ENCODE peak calls at places on chromosomes 6 and 20, in four cellular contexts. G, H, A and S are unnamed samples.

GRCh38 chr6:128235556-128235955 is 284.8 kb downstream of the PTPRK start:
- DNase-seq in A (no peak), H (no peak), G (no peak), S (no peak)

GRCh38 chr6:139373928-139374356 is 506 bp downstream of the CITED2 start:
- DNase-seq in H (no peak), A (no peak), G (no peak), S (no peak)

GRCh38 chr20:4637081-4637797 is 84.5 kb upstream of the PRND start:
- DNase-seq in G (no peak), H (no peak), A (peak), S (no peak)

GRCh38 chr20:34578040-34578439 is 19.5 kb downstream of the MAP1LC3A start:
- DNase-seq in H (no peak), G (no peak), A (peak), S (no peak)

GRCh38 chr6:97059473-97059872 is 134.9 kb downstream of the KLHL32 start:
- DNase-seq in H (no peak), G (no peak), A (peak), S (no peak)

GRCh38 chr6:163507965-163508364 is 93.4 kb downstream of the QKI start:
- DNase-seq in A (no peak), H (no peak), G (no peak), S (no peak)

GRCh38 chr6:33661118-33661838 is 40.2 kb downstream of the ITPR3 start:
- DNase-seq in H (no peak), G (no peak), A (no peak), S (no peak)

GRCh38 chr6:39873439-39873838 is 60.8 kb downstream of the MOCS1 start:
- DNase-seq in G (no peak), H (no peak), A (no peak), S (no peak)

GRCh38 chr6:146914563-146915483 is 289.4 kb upstream of the STXBP5 start:
- DNase-seq in H (no peak), G (no peak), A (peak), S (peak)

GRCh38 chr20:48070961-48071645 is 285.8 kb upstream of the SULF2 start:
- DNase-seq in A (peak), H (no peak), G (no peak), S (no peak)

GRCh38 chr6:8139451-8139850 is 37.1 kb upstream of the EEF1E1 start:
- DNase-seq in A (no peak), H (no peak), G (no peak), S (no peak)

GRCh38 chr6:64074981-64075380 is 439.4 kb downstream of the PHF3 start:
- DNase-seq in A (no peak), G (no peak), H (no peak), S (no peak)

GRCh38 chr20:39853664-39854063 is 835.4 kb downstream of the MAFB start:
- DNase-seq in A (peak), G (no peak), H (no peak), S (no peak)

GRCh38 chr20:53124075-53124532 is 151.9 kb downstream of the TSHZ2 start:
- DNase-seq in G (no peak), H (no peak), A (no peak), S (peak)

GRCh38 chr6:38207371-38207770 is 387.8 kb downstream of the ZFAND3 start:
- DNase-seq in G (no peak), H (no peak), A (no peak), S (no peak)

GRCh38 chr6:43759926-43760798 is 9.8 kb upstream of the VEGFA start:
- DNase-seq in A (no peak), G (no peak), H (no peak), S (no peak)

GRCh38 chr6:111096246-111096645 is 8.9 kb downstream of the SLC16A10 start:
- DNase-seq in G (no peak), H (peak), A (no peak), S (no peak)

GRCh38 chr20:59032713-59033059 is 551 bp upstream of the ATP5F1E start:
- DNase-seq in H (no peak), G (no peak), A (no peak), S (no peak)

GRCh38 chr20:25049261-25050060 is 8.5 kb downstream of the ACSS1 start:
- DNase-seq in G (no peak), H (peak), A (no peak), S (peak)

GRCh38 chr6:129370268-129370916 is 339.6 kb downstream of the ARHGAP18 start:
- DNase-seq in H (peak), G (no peak), A (peak), S (peak)

GRCh38 chr6:78101387-78101786 is 448.5 kb downstream of the MEI4 start:
- DNase-seq in G (no peak), H (no peak), A (no peak), S (no peak)

GRCh38 chr6:44133003-44133931 is 5.9 kb downstream of the TMEM63B start:
- DNase-seq in H (peak), G (peak), A (peak), S (peak)

GRCh38 chr6:105432797-105433196 is 29.9 kb upstream of the PREP start:
- DNase-seq in A (peak), H (no peak), G (no peak), S (no peak)

GRCh38 chr20:19964289-19965263 is 52.6 kb upstream of the NAA20 start:
- DNase-seq in G (no peak), A (peak), H (peak), S (peak)

GRCh38 chr6:130906736-130907381 is 79.7 kb downstream of the SMLR1 start:
- DNase-seq in H (no peak), G (no peak), A (peak), S (no peak)

GRCh38 chr6:20534906-20535305 is 649 bp downstream of the CDKAL1 start:
- DNase-seq in H (no peak), A (peak), G (no peak), S (no peak)

GRCh38 chr6:110949679-110950285 is 8.7 kb upstream of the GTF3C6 start:
- DNase-seq in A (peak), H (no peak), G (no peak), S (no peak)

GRCh38 chr6:145924600-145924999 is 39.6 kb downstream of the SHPRH start:
- DNase-seq in H (no peak), A (no peak), G (no peak), S (no peak)

GRCh38 chr20:36154696-36155628 is at the start of gene EPB41L1:
- DNase-seq in A (peak), G (peak), H (no peak), S (peak)

GRCh38 chr6:2843138-2843740 is 1.6 kb upstream of the SERPINB1 start:
- DNase-seq in G (no peak), A (peak), H (no peak), S (no peak)

GRCh38 chr6:2848851-2849250 is 7.2 kb upstream of the SERPINB1 start:
- DNase-seq in H (peak), G (no peak), A (no peak), S (no peak)

GRCh38 chr6:2845880-2846208 is 4.2 kb upstream of the SERPINB1 start:
- DNase-seq in H (no peak), A (no peak), G (no peak), S (no peak)

GRCh38 chr6:2850480-2851150 is 9.0 kb upstream of the SERPINB1 start:
- DNase-seq in H (no peak), G (no peak), A (peak), S (no peak)

GRCh38 chr6:2846873-2847224 is 5.2 kb upstream of the SERPINB1 start:
- DNase-seq in A (no peak), H (no peak), G (no peak), S (no peak)
- H3K4me3 ChIP-seq in A (peak), H (no peak), G (no peak), S (no peak)

GRCh38 chr6:5998236-5998635 is 8.5 kb downstream of the NRN1 start:
- DNase-seq in G (no peak), H (no peak), A (no peak), S (no peak)

GRCh38 chr6:6002005-6002808 is 4.5 kb downstream of the NRN1 start:
- DNase-seq in G (no peak), A (no peak), H (no peak), S (peak)

GRCh38 chr6:5998741-5999687 is 7.7 kb downstream of the NRN1 start:
- DNase-seq in H (no peak), G (peak), A (no peak), S (no peak)

GRCh38 chr6:6001443-6001842 is 5.3 kb downstream of the NRN1 start:
- DNase-seq in H (no peak), G (no peak), A (no peak), S (no peak)

GRCh38 chr6:5999688-6000608 is 6.8 kb downstream of the NRN1 start:
- DNase-seq in H (no peak), A (no peak), G (no peak), S (no peak)
- H3K4me3 ChIP-seq in H (peak), A (no peak), G (peak), S (no peak)

GRCh38 chr20:45341939-45342862 is 6.0 kb downstream of the SDC4 start:
- DNase-seq in G (peak), H (peak), A (peak), S (peak)
- H3K4me3 ChIP-seq in G (no peak), H (peak), A (peak), S (no peak)

GRCh38 chr6:81790034-81790433 is 37.6 kb upstream of the TENT5A start:
- DNase-seq in G (no peak), H (no peak), A (no peak), S (no peak)

GRCh38 chr6:81793811-81794210 is 41.3 kb upstream of the TENT5A start:
- DNase-seq in A (peak), H (no peak), G (no peak), S (no peak)

GRCh38 chr6:81789303-81789702 is 36.8 kb upstream of the TENT5A start:
- DNase-seq in G (no peak), H (no peak), A (no peak), S (no peak)

GRCh38 chr6:81792826-81793225 is 40.3 kb upstream of the TENT5A start:
- DNase-seq in G (no peak), H (no peak), A (no peak), S (no peak)

GRCh38 chr6:81791756-81792155 is 39.3 kb upstream of the TENT5A start:
- DNase-seq in G (no peak), A (no peak), H (no peak), S (no peak)
- H3K4me3 ChIP-seq in G (no peak), A (no peak), H (no peak), S (no peak)

DNA sequence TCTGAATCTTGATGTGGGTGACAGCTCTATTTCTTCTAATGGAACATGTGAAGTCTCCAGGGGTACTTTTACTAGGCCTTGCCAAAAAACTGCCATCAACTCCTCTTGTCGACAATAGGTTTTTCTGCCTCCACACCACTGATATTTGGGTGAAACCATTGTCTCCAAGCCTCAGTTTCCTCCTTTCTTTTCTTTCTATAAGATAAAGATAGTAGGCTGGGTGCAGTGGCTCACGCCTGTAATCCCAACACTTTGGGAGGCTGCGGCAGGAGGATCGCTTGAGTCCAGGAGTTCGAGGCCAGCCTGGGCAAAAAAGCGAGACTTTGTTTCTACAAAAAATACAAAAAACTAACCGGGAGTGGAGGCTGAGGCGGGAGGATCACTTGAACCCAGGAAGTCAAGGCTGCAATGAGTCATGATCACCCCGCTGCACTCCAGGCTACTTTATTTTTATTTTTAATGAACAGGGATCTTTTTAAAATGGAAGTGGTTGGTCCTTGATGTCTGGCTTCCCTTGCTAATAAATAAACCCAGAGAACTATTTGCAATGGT is 159.9 kb upstream of the TNFAIP3 start:
- DNase-seq in H (no peak), G (no peak), A (no peak), S (no peak)
- H3K4me3 ChIP-seq in H (no peak), G (no peak), A (no peak), S (no peak)

DNA sequence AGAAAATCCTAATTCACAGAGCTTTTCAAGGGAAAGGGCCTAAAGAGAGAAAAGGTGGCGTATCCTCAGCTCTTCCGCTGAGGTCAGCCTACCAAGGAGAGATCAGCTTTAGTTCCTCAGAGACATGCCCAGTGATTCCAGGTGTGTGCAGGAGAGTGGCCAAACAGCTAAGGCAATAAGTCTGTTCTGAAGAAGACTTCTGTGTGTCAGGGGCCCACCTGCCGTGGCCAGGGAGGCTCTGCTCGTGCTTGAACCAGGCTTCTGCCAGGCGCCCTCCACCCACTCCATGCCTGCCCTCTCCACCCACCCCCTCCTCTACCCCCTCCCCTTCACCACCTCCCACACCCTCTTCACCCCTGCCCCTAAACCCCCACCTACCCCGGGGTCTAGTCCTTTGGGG is 67.4 kb upstream of the ARMC2 start:
- DNase-seq in G (no peak), H (no peak), A (no peak), S (no peak)
- H3K4me3 ChIP-seq in G (no peak), H (no peak), A (no peak), S (no peak)

GRCh38 chr20:3237958-3238615 is 903 bp downstream of the SLC4A11 start:
- DNase-seq in A (no peak), G (no peak), H (no peak), S (no peak)
- H3K4me3 ChIP-seq in A (peak), G (peak), H (peak), S (peak)

GRCh38 chr6:124960757-124961467 is 1.3 kb upstream of the RNF217 start:
- DNase-seq in H (no peak), A (peak), G (no peak), S (no peak)
- H3K4me3 ChIP-seq in H (peak), A (peak), G (no peak), S (peak)

GRCh38 chr6:93848011-93848620 is 428.8 kb upstream of the EPHA7 start:
- DNase-seq in A (no peak), H (no peak), G (no peak), S (no peak)

DNA sequence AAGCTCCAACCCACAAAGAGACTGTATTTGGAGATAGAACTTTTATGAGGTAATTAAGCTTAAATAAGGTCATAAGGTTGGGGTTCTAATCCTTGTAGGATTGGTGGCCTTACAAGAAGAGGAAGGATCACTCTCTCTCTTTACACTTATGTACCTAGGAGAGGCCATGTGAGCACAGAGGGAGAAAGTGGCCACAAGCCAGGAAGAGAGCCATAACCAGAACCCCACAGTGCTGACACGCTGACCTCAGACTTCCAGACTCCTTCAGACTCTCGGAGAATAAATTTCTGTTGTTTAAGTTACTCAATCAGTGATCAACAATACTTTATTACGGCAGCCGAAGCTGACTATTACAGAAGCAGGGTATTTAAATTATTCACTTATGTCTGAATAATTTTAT is 430.5 kb upstream of the EPHA7 start:
- DNase-seq in A (no peak), G (no peak), H (no peak), S (no peak)
- H3K4me3 ChIP-seq in A (no peak), G (no peak), H (no peak), S (no peak)

DNA sequence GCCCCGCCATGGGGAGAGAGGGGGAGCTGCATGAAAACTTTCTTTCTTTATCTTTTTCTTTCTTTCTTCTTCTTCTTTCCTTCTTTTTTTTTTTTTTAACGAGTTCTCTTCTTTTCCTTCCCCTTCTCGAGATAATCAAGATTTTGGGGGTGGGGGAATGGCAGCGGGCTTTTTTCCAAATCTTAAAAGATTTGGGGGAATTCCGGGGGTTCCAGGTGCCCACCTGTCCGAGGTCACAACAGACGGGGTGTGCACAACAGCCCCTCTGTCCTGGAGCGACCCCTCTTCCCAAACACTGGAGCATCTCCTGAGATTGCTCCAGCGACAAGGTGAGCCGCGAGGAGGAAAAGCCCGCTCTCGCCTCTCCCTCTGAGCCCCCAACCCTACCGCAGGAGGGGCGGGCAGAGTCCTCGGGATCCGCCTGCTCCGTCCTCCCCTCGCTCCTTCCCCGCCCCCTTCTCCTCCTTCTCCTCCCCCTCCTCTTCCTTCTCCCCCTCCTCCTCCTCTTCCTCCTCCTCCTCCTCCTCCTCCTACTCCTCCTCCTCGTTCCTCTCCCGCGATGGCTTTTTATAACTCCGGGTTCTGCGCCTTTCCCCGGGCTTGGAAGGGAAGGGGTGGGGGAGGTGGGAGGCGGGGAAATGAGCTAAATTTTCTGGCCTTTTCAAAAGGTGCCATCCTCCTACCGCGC is 694 bp upstream of the KCNB1 start:
- DNase-seq in A (no peak), H (no peak), G (no peak), S (no peak)
- H3K4me3 ChIP-seq in A (peak), H (peak), G (peak), S (no peak)